ENCODE peak calls at places on chromosomes 1 and 21, in five cellular contexts. D is T-helper 1 cell, B is amygdala, M is EL, P is NCI-H510A treated with DMSO at 0.1 percent for 48 hours. A is an unnamed sample.

GRCh38 chr1:8205771-8206170 is 112.1 kb upstream of the SLC45A1 start:
- DNase-seq in D (no peak), B (no peak), M (no peak), P (no peak), A (no peak)

GRCh38 chr1:180327089-180327488 is 97.0 kb downstream of the LHX4 start:
- DNase-seq in D (no peak), B (no peak), M (no peak), P (no peak), A (no peak)

GRCh38 chr1:67683306-67683705 is 1.7 kb upstream of the GADD45A start:
- DNase-seq in D (no peak), B (no peak), M (peak), P (no peak), A (peak)

GRCh38 chr1:154791292-154792278 is 78.5 kb downstream of the KCNN3 start:
- DNase-seq in D (peak), B (no peak), M (peak), P (peak), A (no peak)

GRCh38 chr1:65425697-65426096 is 5.2 kb downstream of the LEPR start:
- DNase-seq in D (no peak), B (no peak), M (peak), P (no peak), A (peak)

GRCh38 chr1:29719253-29719652 is 482.9 kb downstream of the PTPRU start:
- DNase-seq in D (no peak), B (no peak), M (no peak), P (no peak), A (peak)

GRCh38 chr1:175072131-175072941 is 4.7 kb downstream of the TNN start:
- DNase-seq in D (no peak), B (peak), M (peak), P (no peak), A (peak)

GRCh38 chr21:25370311-25370744 is 237.0 kb downstream of the MRPL39 start:
- DNase-seq in D (no peak), B (no peak), M (peak), P (no peak), A (peak)

GRCh38 chr1:2396476-2396875 is 4.8 kb downstream of the RER1 start:
- DNase-seq in D (no peak), B (no peak), M (no peak), P (no peak), A (no peak)

GRCh38 chr1:59986736-59987310 is 60.2 kb upstream of the CYP2J2 start:
- DNase-seq in D (no peak), B (no peak), M (no peak), P (no peak), A (no peak)

GRCh38 chr1:176504848-176505553 is 42.0 kb downstream of the PAPPA2 start:
- DNase-seq in D (no peak), B (no peak), M (no peak), P (no peak), A (no peak)

GRCh38 chr1:227808566-227808965 is 6.9 kb upstream of the PRSS38 start:
- DNase-seq in D (no peak), B (no peak), M (peak), P (no peak), A (no peak)

GRCh38 chr1:47991187-47991586 is 6.0 kb downstream of the TRABD2B start:
- DNase-seq in D (no peak), B (no peak), M (peak), P (no peak), A (no peak)

GRCh38 chr1:44217809-44218410 is 4.6 kb downstream of the DMAP1 start:
- DNase-seq in D (peak), B (peak), M (peak), P (peak), A (peak)

GRCh38 chr21:35614412-35614901 is 445.9 kb downstream of the SETD4 start:
- DNase-seq in D (no peak), B (no peak), M (peak), P (no peak), A (peak)

GRCh38 chr1:95742591-95743089 is 508.6 kb downstream of the RWDD3 start:
- DNase-seq in D (no peak), B (no peak), M (peak), P (peak), A (peak)